ENCODE peak calls at places on chromosomes 11 and 22, in ten cellular contexts. P, T, I, X, S, R, E, B, C and A are unnamed samples.

GRCh38 chr11:45052361-45052760 is 94.1 kb upstream of the PRDM11 start:
- DNase-seq in P (peak), B (no peak), T (no peak), C (no peak), X (no peak), S (no peak), E (no peak), I (no peak), R (no peak), A (no peak)

GRCh38 chr11:130042093-130042591 is 27.6 kb upstream of the APLP2 start:
- DNase-seq in I (no peak), R (peak), X (peak), S (peak), E (peak), P (peak), T (no peak), C (no peak), B (peak), A (peak)

GRCh38 chr11:90168571-90168970 is 34.1 kb downstream of the NAALAD2 start:
- DNase-seq in C (no peak), I (no peak), P (no peak), R (no peak), T (no peak), S (no peak), X (no peak), E (no peak), B (no peak), A (no peak)

GRCh38 chr11:63406458-63406857 is 36.9 kb downstream of the SLC22A9 start:
- DNase-seq in B (no peak), S (no peak), C (no peak), X (no peak), P (no peak), T (no peak), R (no peak), I (no peak), E (no peak), A (no peak)

GRCh38 chr22:38135133-38135706 is 24.7 kb upstream of the BAIAP2L2 start:
- DNase-seq in X (peak), B (peak), T (peak), P (peak), E (peak), C (no peak), I (no peak), S (peak), R (peak), A (no peak)

GRCh38 chr11:1557904-1558831 is 13.9 kb downstream of the DUSP8 start:
- DNase-seq in C (no peak), P (peak), X (peak), B (peak), I (peak), R (peak), T (peak), S (peak), E (peak), A (no peak)

GRCh38 chr22:25709758-25710157 is 32.2 kb upstream of the MYO18B start:
- DNase-seq in C (no peak), T (no peak), P (no peak), X (no peak), E (no peak), B (peak), S (no peak), I (no peak), R (no peak), A (no peak)

GRCh38 chr11:125886997-125887372 is 483 bp upstream of the HYLS1 start:
- DNase-seq in I (no peak), P (peak), X (no peak), R (peak), E (no peak), S (peak), B (peak), C (no peak), T (peak), A (no peak)

GRCh38 chr11:78256962-78257361 is 68.2 kb downstream of the USP35 start:
- DNase-seq in B (peak), R (no peak), C (no peak), I (peak), T (peak), S (peak), X (no peak), E (no peak), P (peak), A (no peak)

GRCh38 chr11:129695543-129696308 is 119.9 kb upstream of the TMEM45B start:
- DNase-seq in B (peak), P (peak), S (peak), T (peak), X (peak), R (peak), E (peak), C (peak), I (peak), A (no peak)

GRCh38 chr22:40953446-40953845 is 2.3 kb downstream of the RBX1 start:
- DNase-seq in E (no peak), I (no peak), C (no peak), P (peak), R (no peak), S (no peak), T (no peak), X (no peak), B (no peak), A (no peak)

GRCh38 chr22:33476716-33477115 is 418.5 kb upstream of the SYN3 start:
- DNase-seq in T (no peak), I (no peak), B (no peak), E (no peak), R (no peak), P (no peak), C (no peak), S (peak), X (peak), A (no peak)

GRCh38 chr11:44959064-44959463 is 8.4 kb upstream of the TP53I11 start:
- DNase-seq in P (no peak), C (no peak), T (no peak), I (no peak), E (no peak), X (no peak), R (no peak), B (no peak), S (no peak), A (no peak)

GRCh38 chr22:31973739-31974138 is 29.4 kb downstream of the YWHAH start:
- DNase-seq in E (no peak), B (no peak), S (no peak), I (no peak), X (no peak), C (no peak), R (peak), T (no peak), P (no peak), A (no peak)

GRCh38 chr22:26589845-26590524 is at the start of gene TPST2:
- DNase-seq in B (peak), T (peak), P (peak), X (peak), I (peak), S (peak), E (peak), R (peak), C (peak), A (peak)

GRCh38 chr11:131606936-131607335 is 236.5 kb downstream of the NTM start:
- DNase-seq in R (no peak), C (no peak), E (no peak), S (no peak), P (no peak), X (no peak), I (no peak), B (no peak), T (no peak), A (no peak)

GRCh38 chr11:64694821-64695365 is 28.1 kb downstream of the NRXN2 start:
- DNase-seq in S (no peak), R (peak), E (no peak), B (no peak), I (no peak), X (no peak), P (no peak), T (peak), C (no peak), A (no peak)

GRCh38 chr11:87460269-87460668 is 422.5 kb downstream of the TMEM135 start:
- DNase-seq in T (no peak), B (no peak), I (no peak), S (no peak), R (no peak), P (no peak), E (no peak), C (no peak), X (no peak), A (no peak)

GRCh38 chr11:97871816-97872215 is 1148.9 kb upstream of the CNTN5 start:
- DNase-seq in X (no peak), I (no peak), B (no peak), P (no peak), C (no peak), E (no peak), S (no peak), R (no peak), T (no peak), A (no peak)

GRCh38 chr11:15194671-15195415 is 80.1 kb downstream of the INSC start:
- DNase-seq in E (no peak), X (no peak), I (no peak), T (no peak), S (no peak), B (no peak), C (no peak), P (no peak), R (no peak), A (no peak)

GRCh38 chr11:69972351-69972802 is 105.7 kb upstream of the ANO1 start:
- DNase-seq in T (no peak), E (no peak), C (no peak), P (no peak), X (no peak), B (no peak), S (no peak), I (no peak), R (no peak), A (no peak)

GRCh38 chr11:116853461-116854073 is 16.1 kb upstream of the APOA1 start:
- DNase-seq in X (no peak), B (peak), R (peak), C (no peak), T (no peak), P (peak), S (peak), I (no peak), E (peak), A (peak)

GRCh38 chr22:27896251-27896650 is 22.8 kb downstream of the PITPNB start:
- DNase-seq in X (no peak), C (no peak), I (no peak), B (no peak), P (no peak), E (no peak), S (no peak), R (no peak), T (no peak), A (no peak)

GRCh38 chr11:107928767-107929507 is 689 bp downstream of the RAB39A start:
- DNase-seq in T (no peak), I (no peak), R (no peak), X (no peak), C (peak), S (no peak), B (no peak), E (no peak), P (no peak), A (peak)

GRCh38 chr11:71563401-71563800 is 2.0 kb upstream of the KRTAP5-10 start:
- DNase-seq in B (peak), I (no peak), R (peak), T (no peak), S (peak), P (peak), E (peak), X (peak), C (no peak), A (no peak)

GRCh38 chr22:44455151-44455962 is 42.7 kb downstream of the RTL6 start:
- DNase-seq in S (no peak), C (no peak), P (no peak), X (no peak), R (no peak), E (no peak), I (no peak), B (peak), T (no peak), A (no peak)

GRCh38 chr11:88508808-88509581 is 171.5 kb upstream of the CTSC start:
- DNase-seq in P (peak), R (peak), B (peak), E (no peak), T (peak), I (peak), C (peak), S (no peak), X (no peak), A (no peak)

GRCh38 chr11:27678242-27678641 is 22.0 kb downstream of the BDNF start:
- DNase-seq in P (no peak), E (no peak), C (no peak), I (no peak), R (no peak), B (no peak), S (peak), X (no peak), T (no peak), A (no peak)

GRCh38 chr22:43305806-43306205 is 37.4 kb downstream of the SCUBE1 start:
- DNase-seq in S (no peak), T (no peak), B (no peak), E (no peak), X (no peak), P (no peak), R (no peak), I (peak), C (no peak), A (peak)

GRCh38 chr22:36546932-36547331 is 18.0 kb upstream of the EIF3D start:
- DNase-seq in X (peak), E (peak), I (no peak), C (no peak), P (peak), R (peak), S (peak), T (no peak), B (peak), A (no peak)

GRCh38 chr11:115452245-115452644 is 52.0 kb downstream of the CADM1 start:
- DNase-seq in E (no peak), R (no peak), B (no peak), T (no peak), S (no peak), I (no peak), C (no peak), P (no peak), X (no peak), A (no peak)

GRCh38 chr11:123159146-123159857 is 35.7 kb downstream of the CLMP start:
- DNase-seq in P (peak), X (no peak), S (no peak), E (no peak), C (no peak), I (no peak), T (peak), B (peak), R (no peak), A (no peak)

GRCh38 chr11:120573756-120574354 is 62.3 kb downstream of the GRIK4 start:
- DNase-seq in S (no peak), T (no peak), R (no peak), B (no peak), E (no peak), P (no peak), I (no peak), X (no peak), C (no peak), A (no peak)

GRCh38 chr11:46725338-46726205 is 6.6 kb downstream of the F2 start:
- DNase-seq in E (no peak), C (no peak), R (peak), I (no peak), P (no peak), X (no peak), S (no peak), T (no peak), B (no peak), A (no peak)
- TF ChIP-seq CTCF in E (no peak), C (no peak), R (no peak), I (no peak), P (no peak), X (no peak), S (no peak), T (no peak), B (no peak), A (no peak)

DNA sequence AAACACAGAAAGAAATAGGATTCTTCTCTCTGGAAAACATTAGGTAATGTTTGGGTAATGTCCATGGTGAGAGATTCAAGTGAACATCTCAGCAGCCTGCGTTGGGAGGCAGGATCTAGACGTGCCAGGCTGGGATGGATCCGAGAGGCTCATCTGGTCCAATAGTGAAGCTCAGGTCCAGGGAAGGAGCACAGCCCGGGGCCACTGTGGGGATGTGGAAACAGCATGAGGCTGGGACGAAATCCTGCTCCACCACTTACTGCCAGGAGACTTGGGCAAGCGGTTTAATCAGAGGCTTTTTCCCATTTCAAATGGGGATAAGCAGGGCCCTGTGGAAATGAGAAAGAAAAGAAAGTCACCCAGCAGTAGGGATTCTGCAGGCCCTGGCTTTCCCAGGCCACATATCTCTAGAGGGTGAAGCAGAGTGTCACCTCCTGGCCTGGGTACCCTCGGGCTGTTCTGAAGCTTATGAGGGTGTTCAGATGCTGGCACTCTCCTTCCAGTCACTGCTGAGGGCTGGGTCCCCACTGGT is 109.7 kb downstream of the CSNK2A3 start:
- DNase-seq in S (no peak), I (no peak), E (no peak), P (no peak), T (no peak), R (no peak), B (no peak), C (no peak), X (no peak), A (no peak)
- TF ChIP-seq CTCF in S (no peak), I (no peak), E (no peak), P (no peak), T (no peak), R (no peak), B (no peak), C (no peak), X (no peak), A (no peak)

GRCh38 chr22:30557243-30557642 is 10.7 kb upstream of the SEC14L6 start:
- DNase-seq in E (no peak), P (no peak), X (no peak), I (no peak), S (no peak), B (no peak), C (no peak), T (no peak), R (peak), A (no peak)
- TF ChIP-seq CTCF in E (no peak), P (no peak), X (no peak), I (no peak), S (peak), B (no peak), C (no peak), T (no peak), R (no peak), A (no peak)

DNA sequence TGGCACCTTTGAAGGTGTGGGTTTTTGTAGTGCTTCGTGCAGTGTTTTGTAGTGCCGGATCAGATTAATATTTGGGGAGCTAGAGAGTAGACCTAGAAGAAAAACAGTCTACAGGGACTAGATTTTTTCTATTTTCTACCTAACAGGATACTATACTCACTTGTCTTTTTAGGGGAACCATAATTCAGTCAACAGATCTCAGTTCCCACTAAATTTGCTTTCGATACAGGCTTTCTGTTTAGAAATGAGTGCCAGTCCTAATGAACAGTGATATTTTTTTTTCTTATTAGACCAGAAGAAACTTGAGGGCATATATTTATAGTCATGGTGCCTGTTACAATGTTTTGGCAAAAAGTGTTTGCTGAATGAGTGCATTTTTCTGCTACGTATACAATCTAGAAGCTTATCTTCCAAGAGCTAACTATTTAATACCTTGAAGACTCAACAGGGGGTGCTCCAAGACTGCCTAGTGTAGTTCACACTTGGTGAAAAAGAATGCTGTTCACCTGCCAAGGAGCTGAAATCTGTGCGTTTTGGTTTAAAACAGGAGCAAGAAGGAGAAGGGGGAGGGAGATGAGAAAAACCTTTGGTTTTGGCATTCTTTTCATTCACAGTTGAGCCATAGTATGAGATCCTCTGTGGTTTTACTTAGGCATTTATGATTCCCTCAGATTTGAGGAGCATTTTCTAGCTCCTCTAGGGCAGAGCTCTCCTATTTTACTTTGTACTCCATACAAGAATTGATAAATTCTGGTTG is 44.9 kb upstream of the VSTM5 start:
- DNase-seq in C (no peak), E (peak), P (peak), S (peak), X (no peak), T (no peak), R (peak), I (no peak), B (peak), A (no peak)
- TF ChIP-seq CTCF in C (peak), E (peak), P (peak), S (peak), X (peak), T (peak), R (peak), I (peak), B (peak), A (no peak)

DNA sequence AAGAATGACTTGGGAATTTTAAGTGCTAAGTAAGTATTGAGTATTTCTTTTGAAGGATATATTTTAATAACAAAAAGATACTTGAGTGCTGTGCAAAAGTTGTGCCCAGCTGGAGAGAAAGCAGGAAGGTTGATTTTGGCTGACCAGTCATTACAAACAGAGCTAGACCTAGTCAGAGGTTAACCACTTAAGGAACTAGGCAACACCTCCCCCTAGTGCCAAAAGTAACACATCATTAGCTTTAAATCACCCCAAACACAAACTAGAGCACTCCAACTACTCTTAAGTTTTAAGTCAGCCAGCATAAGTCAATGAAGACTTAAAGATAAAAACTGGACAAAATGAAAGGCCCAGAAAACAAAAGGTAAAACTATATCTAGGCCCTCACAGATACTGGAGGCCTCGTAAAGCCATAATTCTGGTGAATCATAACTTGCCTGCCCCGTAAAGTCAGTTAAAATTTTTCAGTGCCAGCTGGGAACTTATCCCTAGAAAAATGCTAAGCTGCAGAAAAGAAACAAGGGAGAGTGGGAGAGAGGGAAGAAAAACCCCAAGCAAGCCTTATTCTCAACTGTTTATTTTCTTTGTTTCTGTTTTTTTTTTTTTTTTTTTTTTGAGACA is 4.6 kb downstream of the TMEM9B start:
- DNase-seq in I (no peak), S (peak), C (no peak), T (no peak), B (peak), X (peak), E (peak), R (peak), P (peak), A (no peak)
- TF ChIP-seq CTCF in I (no peak), S (peak), C (peak), T (peak), B (peak), X (peak), E (peak), R (peak), P (peak), A (peak)

DNA sequence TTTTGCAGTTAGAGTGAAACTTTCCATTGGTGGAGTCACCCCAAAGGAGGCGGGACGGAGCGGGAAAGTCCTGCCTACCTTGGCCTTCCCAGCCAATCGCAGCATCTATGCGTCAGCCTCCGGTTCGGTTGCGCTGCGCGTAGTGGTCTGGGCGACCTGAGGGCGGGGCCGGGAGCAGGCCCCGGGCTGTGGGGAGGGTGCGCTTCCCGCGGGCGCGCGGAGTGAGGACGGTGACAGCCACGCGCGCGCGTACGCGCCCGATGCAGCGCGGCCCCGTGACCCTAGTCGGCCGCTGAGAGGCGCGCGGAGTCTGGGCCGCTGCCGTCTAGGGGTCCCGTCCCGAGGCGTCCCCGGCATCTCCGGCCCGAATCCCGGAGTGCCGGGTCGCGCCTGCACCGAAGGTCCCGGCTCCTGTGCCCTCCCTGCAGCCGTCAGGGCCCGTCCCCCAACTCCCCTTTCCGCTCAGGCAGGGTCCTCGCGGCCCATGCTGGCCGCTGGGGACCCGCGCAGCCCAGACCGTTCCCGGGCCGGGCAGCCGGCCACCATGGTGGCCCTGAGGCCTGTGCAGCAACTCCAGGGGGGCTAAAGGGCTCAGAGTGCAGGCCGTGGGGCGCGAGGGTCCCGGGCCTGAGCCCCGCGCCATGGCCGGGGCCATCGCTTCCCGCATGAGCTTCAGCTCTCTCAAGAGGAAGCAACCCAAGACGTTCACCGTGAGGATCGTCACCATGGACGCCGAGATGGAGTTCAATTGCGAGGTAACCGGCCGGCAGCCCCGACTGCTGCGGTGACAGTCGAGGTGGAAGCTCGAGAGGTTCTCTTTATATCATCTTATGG is at the start of gene NF2:
- DNase-seq in T (peak), B (peak), X (peak), P (peak), R (peak), S (peak), C (peak), I (peak), E (peak), A (peak)
- TF ChIP-seq CTCF in T (no peak), B (no peak), X (no peak), P (no peak), R (no peak), S (no peak), C (no peak), I (no peak), E (no peak), A (no peak)